ENCODE peak calls at places on chromosomes 13 and 19, in eight cellular contexts. G is choroid plexus epithelial cell, Y is coronary artery, P is breast epithelium, O is GM06990, Q is SK-N-SH, U is stomach, E is heart right ventricle. I is an unnamed sample.

GRCh38 chr19:12779162-12779993 is 4.0 kb upstream of the HOOK2 start:
- DNase-seq in G (peak), Y (peak), P (no peak), O (peak), Q (peak), U (no peak), E (peak), I (peak)

GRCh38 chr19:12956446-12957388 is at the start of gene GADD45GIP1:
- DNase-seq in G (peak), Y (peak), P (peak), O (peak), Q (peak), U (peak), E (peak), I (peak)

GRCh38 chr13:41696163-41697003 is 239.0 kb downstream of the RGCC start:
- DNase-seq in G (peak), Y (no peak), P (no peak), O (no peak), Q (no peak), U (no peak), E (no peak), I (peak)

GRCh38 chr19:5667751-5668271 is 12.5 kb downstream of the MICOS13 start:
- DNase-seq in G (no peak), Y (no peak), P (no peak), O (no peak), Q (no peak), U (no peak), E (no peak), I (no peak)

GRCh38 chr19:46840157-46840942 is 10.3 kb downstream of the AP2S1 start:
- DNase-seq in G (peak), Y (no peak), P (no peak), O (peak), Q (peak), U (peak), E (no peak), I (peak)

GRCh38 chr19:6213696-6214585 is 65.8 kb downstream of the MLLT1 start:
- DNase-seq in G (no peak), Y (no peak), P (no peak), O (no peak), Q (peak), U (no peak), E (no peak), I (no peak)

GRCh38 chr13:36332986-36333385 is 13.2 kb downstream of the SPART start:
- DNase-seq in G (peak), Y (no peak), P (no peak), O (no peak), Q (no peak), U (no peak), E (no peak), I (peak)

GRCh38 chr13:32036762-32037161 is 5.2 kb downstream of the FRY start:
- DNase-seq in G (no peak), Y (no peak), P (no peak), O (no peak), Q (no peak), U (no peak), E (no peak), I (no peak)

GRCh38 chr19:32933571-32933970 is 38.2 kb downstream of the CEP89 start:
- DNase-seq in G (no peak), Y (no peak), P (no peak), O (no peak), Q (no peak), U (no peak), E (no peak), I (no peak)

GRCh38 chr13:95643009-95643408 is 1.5 kb downstream of the DZIP1 start:
- DNase-seq in G (no peak), Y (no peak), P (no peak), O (no peak), Q (peak), U (no peak), E (no peak), I (no peak)

GRCh38 chr13:37929308-37929707 is 59.7 kb upstream of the TRPC4 start:
- DNase-seq in G (no peak), Y (no peak), P (no peak), O (no peak), Q (no peak), U (no peak), E (no peak), I (no peak)

GRCh38 chr19:43651758-43652545 is 12.3 kb upstream of the CADM4 start:
- DNase-seq in G (peak), Y (no peak), P (peak), O (peak), Q (peak), U (peak), E (peak), I (peak)
- TF ChIP-seq CTCF in G (peak), Y (peak), P (peak), O (peak), Q (peak), U (no peak), E (peak), I (peak)

GRCh38 chr19:1756264-1756663 is 3.0 kb downstream of the ONECUT3 start:
- DNase-seq in G (no peak), Y (no peak), P (no peak), O (no peak), Q (no peak), U (no peak), E (no peak), I (no peak)
- H3K4me3 ChIP-seq in G (no peak), Y (no peak), P (no peak), O (no peak), Q (no peak), U (peak), E (no peak), I (no peak)

DNA sequence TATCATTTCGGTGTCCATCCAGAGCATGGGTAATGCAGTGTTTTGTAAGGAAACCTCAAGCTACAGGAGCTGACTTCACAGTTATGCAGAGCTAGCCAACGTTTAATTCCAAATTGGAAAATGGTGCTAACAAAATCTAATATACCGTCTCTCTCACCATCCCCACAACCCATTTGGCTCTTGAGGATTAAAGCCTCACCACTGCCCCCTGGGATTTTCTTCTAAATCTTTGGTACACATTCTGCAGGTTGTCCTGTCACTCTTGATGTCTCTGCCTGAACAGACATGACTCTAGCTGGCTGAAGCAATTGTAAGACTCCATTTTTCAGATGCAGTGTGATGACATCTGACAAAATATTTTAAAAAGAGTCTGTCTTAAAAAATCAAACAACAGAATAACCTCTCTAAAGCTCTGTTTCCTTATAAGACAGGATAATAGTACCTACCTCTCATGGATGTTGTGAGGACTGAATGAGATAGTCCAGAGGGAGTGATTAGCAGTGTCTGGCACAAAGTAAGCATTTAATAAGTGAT is 451.8 kb downstream of the SUCLA2 start:
- DNase-seq in G (peak), Y (no peak), P (no peak), O (no peak), Q (no peak), U (no peak), E (no peak), I (no peak)
- TF ChIP-seq CTCF in G (peak), Y (no peak), P (no peak), O (no peak), Q (peak), U (no peak), E (no peak), I (no peak)

GRCh38 chr19:44905437-44906160 is at the start of gene APOE:
- DNase-seq in G (peak), Y (no peak), P (no peak), O (no peak), Q (peak), U (no peak), E (no peak), I (no peak)
- H3K4me3 ChIP-seq in G (peak), Y (peak), P (peak), O (no peak), Q (peak), U (peak), E (no peak), I (peak)

GRCh38 chr19:48636859-48637448 is at the start of gene DBP:
- DNase-seq in G (no peak), Y (peak), P (no peak), O (no peak), Q (peak), U (peak), E (peak), I (no peak)
- TF ChIP-seq CTCF in G (peak), Y (no peak), P (peak), O (peak), Q (peak), U (no peak), E (peak), I (peak)

GRCh38 chr19:48695743-48696352 is at the start of gene FUT2:
- DNase-seq in G (no peak), Y (no peak), P (no peak), O (no peak), Q (no peak), U (peak), E (no peak), I (no peak)
- H3K4me3 ChIP-seq in G (no peak), Y (peak), P (peak), O (no peak), Q (no peak), U (peak), E (peak), I (peak)

GRCh38 chr13:113668491-113668971 is 1.5 kb downstream of the GRK1 start:
- DNase-seq in G (no peak), Y (peak), P (peak), O (no peak), Q (no peak), U (peak), E (no peak), I (no peak)
- TF ChIP-seq CTCF in G (no peak), Y (no peak), P (no peak), O (no peak), Q (no peak), U (no peak), E (no peak), I (no peak)

DNA sequence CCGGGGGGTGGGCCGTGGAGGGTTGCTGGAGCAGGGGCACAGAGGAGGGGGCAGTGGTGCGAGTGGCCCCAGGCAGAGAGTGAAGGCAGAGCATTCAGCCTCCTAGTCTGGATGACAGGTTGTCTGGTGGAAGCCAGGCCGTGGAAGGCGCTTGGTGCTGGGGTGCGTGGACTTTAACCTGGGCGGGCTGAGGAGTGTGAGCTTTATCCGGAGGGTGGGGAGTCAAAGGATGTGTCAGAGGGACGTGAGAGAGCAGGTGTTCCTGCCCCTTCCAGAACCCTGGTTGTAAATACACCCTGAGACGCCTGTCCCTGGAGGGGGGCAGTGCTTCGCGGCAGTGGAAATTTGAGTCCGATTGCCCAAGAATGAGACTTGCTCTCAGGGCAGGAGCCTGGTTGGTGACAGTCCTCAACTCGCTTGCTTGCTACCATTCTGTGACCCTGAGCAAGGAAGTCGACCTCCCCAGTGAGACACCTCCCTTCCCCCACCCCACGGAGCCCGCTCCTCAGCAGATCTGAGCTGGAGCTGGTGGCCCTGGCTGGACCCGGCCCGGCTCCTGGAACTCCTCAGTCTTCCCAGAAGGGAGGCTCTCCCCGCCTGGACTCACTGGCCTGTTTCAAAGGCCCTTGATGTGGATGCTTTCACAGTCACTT is 2.3 kb downstream of the SPPL2B start:
- DNase-seq in G (no peak), Y (no peak), P (no peak), O (no peak), Q (no peak), U (peak), E (no peak), I (no peak)
- H3K4me3 ChIP-seq in G (no peak), Y (no peak), P (peak), O (no peak), Q (no peak), U (peak), E (no peak), I (no peak)

DNA sequence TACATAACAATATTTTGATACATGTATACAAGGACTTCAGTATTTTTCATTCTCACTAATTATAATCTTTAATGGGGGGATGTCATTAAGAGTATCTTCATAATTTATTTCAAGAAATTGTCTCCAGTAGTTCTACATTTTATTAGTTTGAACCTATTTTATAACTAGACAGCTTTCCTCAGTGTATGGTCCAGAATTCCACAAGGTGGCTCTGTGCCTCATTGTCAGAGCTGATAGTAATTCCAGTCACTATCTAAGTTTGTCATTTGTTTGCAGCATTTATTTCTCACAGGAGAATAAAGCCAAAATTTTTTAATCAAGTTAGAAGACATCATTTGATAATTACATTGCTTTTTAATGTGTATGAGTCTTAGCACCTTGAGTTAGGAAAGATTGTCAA is 1633.0 kb upstream of the PCDH20 start:
- DNase-seq in G (peak), Y (no peak), P (no peak), O (no peak), Q (no peak), U (no peak), E (no peak), I (no peak)
- TF ChIP-seq CTCF in G (peak), Y (no peak), P (no peak), O (no peak), Q (peak), U (no peak), E (no peak), I (no peak)

GRCh38 chr19:48645652-48646191 is at the start of gene CA11:
- DNase-seq in G (no peak), Y (no peak), P (no peak), O (no peak), Q (no peak), U (no peak), E (no peak), I (no peak)

GRCh38 chr19:48646912-48647216 is 877 bp upstream of the CA11 start:
- DNase-seq in G (no peak), Y (no peak), P (no peak), O (no peak), Q (no peak), U (no peak), E (no peak), I (no peak)

GRCh38 chr19:48644839-48645651 is 942 bp downstream of the CA11 start:
- DNase-seq in G (peak), Y (peak), P (no peak), O (peak), Q (peak), U (peak), E (peak), I (peak)

GRCh38 chr19:48648134-48648533 is 2.1 kb upstream of the CA11 start:
- DNase-seq in G (no peak), Y (no peak), P (no peak), O (no peak), Q (no peak), U (no peak), E (no peak), I (no peak)

GRCh38 chr19:48646192-48646911 is 365 bp upstream of the CA11 start:
- DNase-seq in G (peak), Y (peak), P (peak), O (peak), Q (peak), U (peak), E (peak), I (peak)
- H3K4me3 ChIP-seq in G (peak), Y (peak), P (peak), O (peak), Q (peak), U (peak), E (peak), I (peak)